ENCODE peak calls at places on chromosomes 4 and X, in eight cellular contexts. Z is Calu3, B is midbrain, Q is T-helper 22 cell, F is fibroblast of lung, Y is SW 1271, T is type B pancreatic cell, L is NCI-H69. J is an unnamed sample.

GRCh38 chrX:123481908-123482873 is 250.7 kb downstream of the THOC2 start:
- DNase-seq in Z (no peak), B (no peak), L (peak; percentile 21), Y (no peak), T (no peak), Q (no peak), F (peak; percentile 73), J (no peak)

GRCh38 chr4:126328914-126329313 is 1014.2 kb downstream of the FAT4 start:
- DNase-seq in Y (no peak), Z (no peak), Q (no peak), T (no peak), B (no peak), F (no peak), L (no peak), J (no peak)

GRCh38 chrX:40863671-40864070 is 128.3 kb upstream of the MED14 start:
- DNase-seq in Z (no peak), F (no peak), Y (no peak), B (no peak), T (no peak), Q (no peak), L (no peak), J (no peak)

GRCh38 chr4:111228874-111229273 is 606.0 kb upstream of the PITX2 start:
- DNase-seq in F (peak; percentile 69), T (no peak), B (no peak), Y (no peak), Z (no peak), Q (no peak), L (no peak), J (no peak)

GRCh38 chr4:20046179-20046578 is 205.5 kb upstream of the SLIT2 start:
- DNase-seq in Y (no peak), F (no peak), B (no peak), Z (no peak), Q (no peak), T (no peak), L (no peak), J (no peak)

GRCh38 chr4:125085-125820 is 952 bp downstream of the ZNF718 start:
- DNase-seq in Z (peak; percentile 67), F (peak; percentile 52), B (no peak), T (no peak), Y (no peak), Q (peak; percentile 2), L (no peak), J (no peak)

GRCh38 chrX:43165343-43165920 is 387.5 kb upstream of the PPP1R2C start:
- DNase-seq in B (no peak), Y (no peak), Z (no peak), L (no peak), Q (no peak), F (no peak), T (no peak), J (no peak)

GRCh38 chr4:122874194-122874593 is 47.6 kb downstream of the FGF2 start:
- DNase-seq in Z (peak; percentile 17), F (peak; percentile 88), T (no peak), L (no peak), B (no peak), Q (no peak), Y (peak; percentile 2), J (no peak)

GRCh38 chrX:70720721-70721120 is 187.8 kb downstream of the TEX11 start:
- DNase-seq in Y (no peak), T (no peak), B (no peak), L (no peak), F (no peak), Z (no peak), Q (no peak), J (no peak)

GRCh38 chrX:288561-288991 is 7.4 kb downstream of the PLCXD1 start:
- DNase-seq in T (no peak), Q (no peak), B (no peak), L (no peak), F (no peak), Z (no peak), Y (no peak), J (no peak)

J was measured in amygdala.